ENCODE peak calls at places on chromosome 18, in six cellular contexts. Y is left ventricle myocardium inferior, U is tibial artery, K is right atrium auricular region, F is cardiac muscle cell, Z is H1. B is an unnamed sample. For H3K9me3, the result is how much of the 10 kb centered on the place peaks cover.

GRCh38 chr18:2641638-2642037 is 13.9 kb upstream of the SMCHD1 start:
- DNase-seq in F (peak), K (no peak), U (no peak), Z (no peak), Y (no peak), B (no peak)

GRCh38 chr18:80245781-80246655 is 1.3 kb downstream of the PARD6G start:
- DNase-seq in K (peak), Y (no peak), Z (no peak), F (no peak), U (no peak), B (no peak)

GRCh38 chr18:46485675-46486200 is 171.3 kb downstream of the LOXHD1 start:
- DNase-seq in F (no peak), K (no peak), U (no peak), Y (no peak), Z (no peak), B (no peak)

GRCh38 chr18:22813648-22814328 is 119.3 kb upstream of the RBBP8 start:
- DNase-seq in Z (no peak), U (no peak), K (no peak), F (peak), Y (no peak), B (no peak)

GRCh38 chr18:52764271-52764670 is 424.3 kb downstream of the DCC start:
- DNase-seq in K (no peak), F (no peak), Z (no peak), U (no peak), Y (no peak), B (no peak)

GRCh38 chr18:52907522-52907921 is 567.5 kb downstream of the DCC start:
- DNase-seq in Y (no peak), F (no peak), K (no peak), Z (no peak), U (no peak), B (no peak)

GRCh38 chr18:7632152-7633098 is 65.3 kb downstream of the PTPRM start:
- DNase-seq in Y (no peak), U (no peak), F (no peak), K (no peak), Z (no peak), B (no peak)

GRCh38 chr18:42114310-42114943 is 159.4 kb downstream of the PIK3C3 start:
- DNase-seq in U (peak), Y (peak), Z (peak), F (peak), K (peak), B (peak)

GRCh38 chr18:59267511-59268126 is 5.6 kb downstream of the RAX start:
- DNase-seq in Y (no peak), Z (peak), F (peak), U (no peak), K (no peak), B (no peak)

GRCh38 chr18:60568211-60568610 is 195.6 kb upstream of the MC4R start:
- DNase-seq in U (no peak), Y (no peak), Z (no peak), K (no peak), F (no peak), B (no peak)

GRCh38 chr18:36572135-36572856 is 256.5 kb downstream of the TPGS2 start:
- DNase-seq in F (peak), Z (no peak), K (no peak), U (peak), Y (no peak), B (no peak)

GRCh38 chr18:1048048-1048447 is 143.4 kb downstream of the ADCYAP1 start:
- DNase-seq in Y (no peak), F (peak), K (no peak), U (no peak), Z (no peak), B (no peak)

GRCh38 chr18:49608366-49608747 is 46.5 kb downstream of the LIPG start:
- DNase-seq in Y (no peak), Z (no peak), K (no peak), U (no peak), F (peak), B (no peak)

GRCh38 chr18:52408800-52409302 is 68.9 kb downstream of the DCC start:
- DNase-seq in K (no peak), Y (no peak), Z (no peak), U (no peak), F (no peak), B (no peak)

DNA sequence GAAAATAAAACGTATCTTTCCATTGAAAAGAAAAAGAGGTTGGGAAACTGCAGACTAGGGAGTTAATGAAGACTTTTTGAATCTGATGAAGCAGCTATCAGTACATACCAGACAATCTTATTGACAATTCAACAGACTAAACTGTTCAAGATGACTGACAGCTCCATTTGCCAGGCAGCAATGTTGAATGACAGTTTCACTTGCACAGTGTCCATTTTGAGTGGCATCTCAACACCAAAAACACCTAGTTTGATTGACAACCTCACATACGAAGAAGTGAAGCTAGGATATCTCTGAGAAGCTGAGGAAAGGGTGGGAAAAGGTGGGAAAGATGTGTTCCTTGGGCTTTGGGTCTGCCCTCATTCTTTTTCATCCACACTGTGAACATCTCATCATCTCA is 315.0 kb upstream of the SYT4 start:
- DNase-seq in Y (no peak), U (no peak), K (no peak), Z (no peak), F (no peak), B (no peak)
- H3K9me3 ChIP-seq in Y (under half), U (under half), K (under half), Z (under half), F (under half), B (under half)

DNA sequence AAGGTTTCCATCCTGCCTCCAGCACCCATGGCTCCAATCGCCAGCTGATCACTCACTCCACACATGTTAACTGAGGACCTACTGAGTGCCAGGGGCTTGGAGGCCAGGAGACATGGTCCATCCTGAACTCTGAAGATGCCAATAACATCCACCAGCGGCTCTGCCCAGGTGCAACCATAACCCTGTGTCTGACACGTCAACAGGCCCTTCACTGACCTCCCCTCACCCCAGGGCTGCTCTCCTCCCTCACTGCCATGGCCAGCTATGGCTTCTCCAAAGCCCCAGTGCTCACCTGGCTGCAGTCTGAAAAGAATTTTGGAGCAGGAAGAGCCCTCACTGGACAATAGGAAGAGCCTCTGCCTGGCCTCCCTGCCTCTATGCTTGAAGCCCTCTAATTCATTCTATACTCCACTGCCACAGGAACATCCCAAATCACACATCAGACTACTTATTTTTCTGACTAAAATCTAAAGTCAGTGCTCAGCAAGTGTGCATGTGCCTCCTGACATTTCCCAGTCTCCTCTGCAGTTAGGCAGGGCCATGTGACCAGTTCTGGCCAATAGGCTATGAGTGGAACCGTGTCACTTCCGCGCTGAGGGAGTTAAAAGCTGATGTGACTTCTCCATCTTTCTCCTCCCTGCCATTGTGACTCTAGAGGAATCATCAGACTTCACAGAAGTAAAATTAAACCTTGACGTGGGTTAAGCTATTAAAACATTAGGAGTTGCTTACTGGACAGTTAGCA is 37.2 kb downstream of the ZBTB7C start:
- DNase-seq in U (no peak), F (no peak), Z (no peak), K (peak), Y (no peak), B (no peak)
- TF ChIP-seq CTCF in U (no peak), F (no peak), Z (no peak), K (no peak), Y (no peak), B (no peak)

GRCh38 chr18:21096760-21097159 is 14.9 kb downstream of the ROCK1 start:
- DNase-seq in U (no peak), F (no peak), Z (no peak), K (no peak), Y (no peak), B (no peak)
- H3K9me3 ChIP-seq in U (under half), F (under half), Z (under half), K (under half), Y (under half), B (under half)

DNA sequence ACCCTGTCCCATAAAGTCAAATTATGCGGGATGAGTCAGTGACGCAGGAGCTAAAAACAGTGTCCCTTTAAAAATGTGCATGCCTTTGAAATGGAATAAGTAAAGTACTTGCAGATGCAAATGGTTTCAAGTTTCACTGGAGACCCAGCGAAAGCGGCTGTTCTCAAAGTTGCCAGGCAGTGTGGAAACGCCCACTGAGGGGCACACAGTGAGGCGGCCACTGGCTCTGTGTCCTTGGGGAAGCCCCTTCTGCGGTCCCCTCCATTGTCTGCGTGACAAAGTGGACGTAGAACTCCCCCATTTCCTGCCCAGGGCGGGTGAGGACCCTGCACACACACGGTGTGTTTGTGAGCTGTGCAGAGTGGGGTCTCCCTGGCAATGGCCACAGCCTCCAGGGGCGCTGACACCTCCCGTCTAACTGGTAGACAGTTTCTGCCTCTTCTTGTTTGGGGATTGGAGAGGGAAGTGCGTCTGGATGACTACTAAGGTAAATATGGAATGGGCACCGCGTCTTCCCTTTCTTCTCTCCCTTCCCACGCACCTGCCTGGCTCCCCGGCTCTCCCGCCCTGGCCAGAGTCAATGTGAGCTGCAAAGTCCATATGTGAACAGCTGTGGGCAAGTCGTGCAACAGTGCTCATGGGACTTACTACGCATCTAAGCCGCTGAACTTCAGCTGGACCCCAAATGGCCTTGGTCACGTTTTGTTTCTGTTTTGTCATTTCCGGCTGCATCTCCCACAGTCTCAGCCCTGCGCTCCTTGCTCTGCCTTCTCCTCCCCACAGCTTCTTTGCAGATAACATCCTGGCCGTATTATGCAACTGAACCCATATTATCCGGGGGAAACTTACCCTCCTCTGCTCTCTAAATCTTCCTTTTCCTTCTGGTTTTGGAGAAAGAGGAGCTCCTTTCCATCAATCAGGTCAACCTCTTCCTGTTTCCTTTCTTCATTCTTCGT is 33.7 kb upstream of the ZNF516 start:
- DNase-seq in F (peak), K (no peak), U (peak), Y (no peak), Z (no peak), B (no peak)
- TF ChIP-seq CTCF in F (peak), K (no peak), U (no peak), Y (no peak), Z (peak), B (no peak)

GRCh38 chr18:35306588-35307250 is 16.7 kb upstream of the ZSCAN30 start:
- DNase-seq in U (no peak), Z (no peak), K (no peak), Y (no peak), F (no peak), B (no peak)

DNA sequence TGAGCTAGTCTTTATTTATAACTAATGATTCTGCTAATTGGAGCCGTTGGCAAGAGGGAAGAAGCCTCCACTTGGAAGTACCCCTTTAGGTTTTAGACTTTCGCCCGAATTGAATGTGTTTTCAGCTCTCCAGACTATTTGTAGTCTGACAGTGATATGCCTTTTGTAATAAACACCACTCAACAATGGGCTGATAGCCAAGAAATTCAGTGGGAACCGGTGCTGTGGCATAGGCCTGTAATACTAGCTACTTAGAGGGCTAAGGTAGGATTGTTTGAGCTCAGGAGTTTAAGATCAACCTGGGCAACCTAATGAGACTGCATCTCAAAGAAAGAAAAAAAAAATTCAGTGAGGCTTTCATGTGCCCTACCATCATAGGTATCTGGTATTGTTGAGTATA is 13.6 kb upstream of the ZSCAN30 start:
- DNase-seq in U (no peak), Y (no peak), F (no peak), K (no peak), Z (no peak), B (no peak)
- H3K9me3 ChIP-seq in U (under half), Y (half or more), F (under half), K (under half), Z (under half), B (half or more)

B was measured in CD8-positive, alpha-beta T cell.